ENCODE peak calls at places on chromosomes 1 and 21, in nine cellular contexts. H is body of pancreas, O is Peyer's patch, E is heart left ventricle, X is tibial nerve, Y is ovary, G is right lobe of liver, W is endothelial cell of umbilical vein, J is stomach. R is an unnamed sample.
A peak's percentile ranks its signal among the peaks of the same experiment; 100 is the strongest.

GRCh38 chr1:18324246-18324645 is 156.5 kb upstream of the KLHDC7A start:
- DNase-seq in H (peak; percentile 26), O (no peak), E (no peak), X (no peak), Y (no peak), G (no peak), W (no peak), J (no peak), R (no peak)

GRCh38 chr1:175521265-175522040 is 221.9 kb downstream of the TNR start:
- DNase-seq in H (peak; percentile 19), O (no peak), E (no peak), X (no peak), Y (no peak), G (peak; percentile 41), W (peak; percentile 63), J (peak; percentile 34), R (no peak)

GRCh38 chr1:219784660-219785391 is 143.5 kb downstream of the SLC30A10 start:
- DNase-seq in H (no peak), O (no peak), E (no peak), X (no peak), Y (no peak), G (no peak), W (no peak), J (no peak), R (no peak)

GRCh38 chr21:18493420-18493819 is 89.8 kb upstream of the TMPRSS15 start:
- DNase-seq in H (no peak), O (no peak), E (no peak), X (no peak), Y (no peak), G (no peak), W (peak; percentile 54), J (no peak), R (no peak)

GRCh38 chr1:165168466-165168865 is 188.0 kb downstream of the LMX1A start:
- DNase-seq in H (no peak), O (no peak), E (no peak), X (no peak), Y (no peak), G (no peak), W (no peak), J (no peak), R (no peak)

GRCh38 chr1:30009720-30010119 is 713.7 kb downstream of the MATN1 start:
- DNase-seq in H (no peak), O (no peak), E (no peak), X (no peak), Y (no peak), G (no peak), W (no peak), J (no peak), R (no peak)

GRCh38 chr1:211698161-211699026 is 23.0 kb upstream of the NEK2 start:
- DNase-seq in H (peak; percentile 88), O (peak; percentile 85), E (peak; percentile 89), X (peak; percentile 52), Y (peak; percentile 53), G (peak; percentile 87), W (peak; percentile 60), J (peak; percentile 91), R (peak; percentile 80)

GRCh38 chr1:230609208-230609607 is 33.1 kb upstream of the COG2 start:
- DNase-seq in H (no peak), O (no peak), E (no peak), X (no peak), Y (no peak), G (no peak), W (no peak), J (no peak), R (no peak)

GRCh38 chr1:154845879-154846278 is 24.2 kb downstream of the KCNN3 start:
- DNase-seq in H (no peak), O (no peak), E (peak; percentile 55), X (no peak), Y (no peak), G (no peak), W (no peak), J (no peak), R (no peak)

GRCh38 chr1:154849645-154850131 is 20.4 kb downstream of the KCNN3 start:
- DNase-seq in H (no peak), O (no peak), E (no peak), X (no peak), Y (no peak), G (no peak), W (no peak), J (no peak), R (peak; percentile 20)

GRCh38 chr1:154848983-154849382 is 21.1 kb downstream of the KCNN3 start:
- DNase-seq in H (no peak), O (no peak), E (no peak), X (no peak), Y (no peak), G (no peak), W (no peak), J (no peak), R (no peak)

GRCh38 chr1:154846921-154847442 is 23.1 kb downstream of the KCNN3 start:
- DNase-seq in H (no peak), O (no peak), E (no peak), X (no peak), Y (no peak), G (no peak), W (no peak), J (no peak), R (no peak)

DNA sequence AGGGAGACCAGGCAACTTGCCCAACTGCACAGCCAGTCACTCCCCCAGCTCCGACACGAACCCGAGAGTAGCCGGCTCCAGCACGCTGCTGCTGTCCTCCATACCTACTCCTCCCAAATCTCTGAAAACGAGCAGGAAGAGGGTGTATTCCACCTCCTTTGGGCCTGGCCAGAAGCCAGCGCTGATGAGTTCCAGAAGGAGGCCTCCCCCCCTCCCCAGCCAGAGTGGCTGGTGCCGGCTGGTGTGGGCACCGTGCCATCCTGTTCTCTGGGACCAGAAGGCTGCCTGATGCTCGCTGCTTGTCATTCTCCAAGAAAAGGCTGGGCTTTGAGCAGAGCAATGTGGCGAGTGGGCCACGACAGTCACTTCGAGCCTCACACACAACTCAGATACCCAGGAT is 22.2 kb downstream of the KCNN3 start:
- DNase-seq in H (no peak), O (no peak), E (no peak), X (no peak), Y (peak; percentile 40), G (no peak), W (no peak), J (no peak), R (no peak)
- H3K4me3 ChIP-seq in H (no peak overlapping the region), O (no peak overlapping the region), E (no peak overlapping the region), X (no peak overlapping the region), Y (no peak overlapping the region), G (no peak overlapping the region), W (no peak overlapping the region), J (no peak overlapping the region), R (no peak overlapping the region)

DNA sequence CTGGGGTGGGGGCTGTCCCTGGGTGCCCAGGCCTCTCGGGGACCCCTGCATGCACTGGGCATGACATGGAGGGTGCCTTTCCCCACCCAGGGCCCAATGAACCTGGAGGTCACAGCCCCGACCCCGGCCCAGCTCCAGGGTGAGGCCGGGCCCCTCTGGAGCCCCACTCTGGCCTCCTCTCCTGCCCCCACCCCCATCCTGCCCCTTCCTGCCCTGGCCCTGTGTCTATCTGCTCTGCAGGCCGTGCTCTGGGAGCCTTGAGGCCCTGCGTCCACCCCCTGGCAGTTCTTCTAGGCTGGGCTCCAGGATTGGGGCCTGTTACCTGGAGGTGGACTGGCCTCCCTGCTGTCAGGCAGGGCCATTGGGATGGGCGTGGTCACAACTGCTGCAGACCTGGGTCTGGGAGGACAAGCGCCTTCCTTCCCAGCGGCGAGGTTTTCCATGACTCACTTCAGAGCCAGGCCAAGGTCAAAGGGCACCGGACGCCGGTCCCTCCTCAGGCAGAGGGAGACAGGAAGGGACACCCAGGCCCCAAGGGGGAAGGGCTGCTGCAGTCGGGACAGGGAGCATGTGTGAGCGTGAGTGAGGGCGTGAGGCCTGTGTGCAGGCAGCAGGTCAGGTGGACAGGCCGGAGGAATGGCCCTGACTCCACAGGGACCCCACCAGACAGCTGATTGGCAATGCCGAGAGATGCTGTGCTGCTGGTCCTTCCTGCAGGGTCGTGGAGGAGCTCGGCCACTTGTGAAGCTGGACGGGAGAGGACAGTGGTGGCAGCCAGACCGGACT is 31.1 kb upstream of the POFUT2 start:
- DNase-seq in H (peak; percentile 48), O (no peak), E (peak; percentile 92), X (no peak), Y (peak; percentile 69), G (peak; percentile 89), W (peak; percentile 93), J (peak; percentile 46), R (no peak)
- TF ChIP-seq POLR2A in H (no peak), O (no peak), E (no peak), X (no peak), Y (no peak), G (peak; percentile 20), W (no peak), J (no peak), R (no peak)

GRCh38 chr21:31728952-31729351 is 3.0 kb downstream of the SCAF4 start:
- DNase-seq in H (no peak), O (no peak), E (no peak), X (no peak), Y (no peak), G (no peak), W (no peak), J (no peak), R (no peak)

GRCh38 chr21:31727181-31727580 is 4.7 kb downstream of the SCAF4 start:
- DNase-seq in H (no peak), O (no peak), E (no peak), X (no peak), Y (no peak), G (no peak), W (no peak), J (no peak), R (no peak)

GRCh38 chr21:31729622-31730343 is 2.1 kb downstream of the SCAF4 start:
- DNase-seq in H (no peak), O (no peak), E (no peak), X (no peak), Y (no peak), G (no peak), W (no peak), J (no peak), R (no peak)

GRCh38 chr21:31726407-31726806 is 5.5 kb downstream of the SCAF4 start:
- DNase-seq in H (no peak), O (no peak), E (no peak), X (no peak), Y (no peak), G (no peak), W (no peak), J (no peak), R (no peak)

GRCh38 chr21:31728191-31728590 is 3.7 kb downstream of the SCAF4 start:
- DNase-seq in H (no peak), O (no peak), E (no peak), X (no peak), Y (no peak), G (no peak), W (no peak), J (no peak), R (no peak)
- H3K4me3 ChIP-seq in H (no peak overlapping the region), O (no peak overlapping the region), E (no peak overlapping the region), X (no peak overlapping the region), Y (no peak overlapping the region), G (no peak overlapping the region), W (no peak overlapping the region), J (no peak overlapping the region), R (peak overlapping the region; percentile 95)

DNA sequence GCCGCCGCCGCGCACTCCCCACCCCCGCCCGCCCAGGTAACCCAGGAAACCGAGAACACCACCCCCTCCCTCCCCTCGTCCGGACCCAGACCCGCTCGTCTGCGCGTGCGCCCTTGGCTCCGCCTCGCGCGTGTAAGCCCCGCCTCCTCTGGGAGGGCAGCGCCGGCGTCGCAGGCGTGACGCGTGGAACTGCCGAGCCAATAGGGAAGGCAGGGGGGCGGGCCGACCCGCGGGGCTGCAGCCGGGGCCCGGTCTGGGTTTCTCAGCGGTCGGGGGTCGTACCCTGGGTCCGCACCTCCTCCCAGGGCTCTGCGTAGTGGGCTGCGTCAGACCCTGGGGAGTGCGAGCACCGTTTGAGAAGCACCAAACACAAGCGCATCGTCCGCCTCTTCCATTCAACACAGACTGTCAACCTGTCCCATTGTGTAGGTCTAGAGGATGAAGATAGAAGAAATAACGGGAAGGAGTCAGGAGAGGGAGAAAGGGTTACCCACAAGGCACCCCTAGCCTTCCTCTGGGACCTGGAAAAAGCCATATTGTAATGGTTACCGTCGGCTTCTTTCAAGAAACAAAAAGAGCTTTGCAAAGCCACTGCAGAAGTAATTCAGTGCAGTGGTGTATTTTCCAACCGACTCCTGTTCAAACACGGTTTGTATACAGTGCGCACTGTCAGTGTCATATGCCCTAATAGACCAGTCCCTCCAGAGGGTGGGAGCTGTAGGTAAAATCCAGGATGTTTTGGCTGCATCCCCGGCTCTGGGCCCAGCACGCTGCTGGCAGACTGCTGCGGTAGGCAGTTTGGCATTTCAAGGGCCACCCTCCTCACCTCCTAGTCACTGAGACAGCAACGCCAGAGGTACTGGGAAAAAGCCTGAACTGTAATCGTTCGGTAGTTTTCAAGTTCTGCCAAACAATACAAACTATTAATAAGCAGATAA is 476 bp upstream of the LYST start:
- DNase-seq in H (peak; percentile 96), O (peak; percentile 96), E (peak; percentile 99), X (peak; percentile 91), Y (peak; percentile 97), G (peak; percentile 97), W (peak; percentile 92), J (peak; percentile 98), R (peak; percentile 97)
- TF ChIP-seq POLR2A in H (peak; percentile 78), O (peak; percentile 28), E (peak; percentile 90), X (peak; percentile 91), Y (peak; percentile 68), G (peak; percentile 43), W (peak; percentile 85), J (no peak), R (peak; percentile 92)

R was measured in NB4.